ENCODE peak calls at places on chromosomes 13 and 19, in four cellular contexts. X is aorta, V is GM13976, A is endothelial cell. T is an unnamed sample.

GRCh38 chr19:8209965-8210659 is 942 bp downstream of the CERS4 start:
- DNase-seq in V (peak), A (peak), X (no peak), T (no peak)

GRCh38 chr19:34298891-34299510 is 44.6 kb downstream of the GARRE1 start:
- DNase-seq in V (no peak), X (no peak), A (no peak), T (no peak)

GRCh38 chr13:21342699-21343442 is 116.2 kb downstream of the ZDHHC20 start:
- DNase-seq in A (no peak), V (no peak), X (no peak), T (no peak)

GRCh38 chr13:37960427-37960826 is 90.9 kb upstream of the TRPC4 start:
- DNase-seq in A (no peak), X (no peak), V (no peak), T (no peak)

GRCh38 chr19:16649734-16650133 is 10.2 kb downstream of the SMIM7 start:
- DNase-seq in X (no peak), A (no peak), V (no peak), T (no peak)

GRCh38 chr19:17079710-17080440 is 4.3 kb downstream of the MYO9B start:
- DNase-seq in X (peak), A (no peak), V (peak), T (peak)

GRCh38 chr13:100394005-100394695 is 194.4 kb downstream of the GGACT start:
- DNase-seq in V (peak), A (no peak), X (no peak), T (peak)

GRCh38 chr13:87035538-87035937 is 635.6 kb upstream of the SLITRK5 start:
- DNase-seq in X (no peak), V (no peak), A (no peak), T (no peak)

GRCh38 chr13:36819811-36820140 is 754 bp downstream of the RFXAP start:
- DNase-seq in V (no peak), A (no peak), X (no peak), T (no peak)

T was measured in GM04503.